ENCODE peak calls at places on chromosomes 3 and 15, in six cellular contexts. One of them, this sample, is unnamed.

GRCh38 chr3:14403636-14404395 is 1.4 kb downstream of the SLC6A6 start:
- DNase-seq in A549: peak; percentile 28
- DNase-seq in K562: peak; percentile 49
- DNase-seq in IMR-90: no peak
- DNase-seq in GM12878: no peak
- DNase-seq in HepG2: peak; percentile 27
- DNase-seq in this sample: no peak

GRCh38 chr3:34780973-34781372 is 858.4 kb upstream of the ARPP21 start:
- DNase-seq in A549: no peak
- DNase-seq in K562: no peak
- DNase-seq in IMR-90: no peak
- DNase-seq in GM12878: no peak
- DNase-seq in HepG2: no peak
- DNase-seq in this sample: no peak

GRCh38 chr3:40458473-40458872 is 1.3 kb downstream of the RPL14 start:
- DNase-seq in A549: no peak
- DNase-seq in K562: no peak
- DNase-seq in IMR-90: no peak
- DNase-seq in GM12878: no peak
- DNase-seq in HepG2: no peak
- DNase-seq in this sample: no peak

GRCh38 chr3:104952587-104952986 is 414.1 kb upstream of the ALCAM start:
- DNase-seq in A549: peak; percentile 78
- DNase-seq in K562: no peak
- DNase-seq in IMR-90: peak; percentile 88
- DNase-seq in GM12878: no peak
- DNase-seq in HepG2: no peak
- DNase-seq in this sample: no peak

GRCh38 chr3:172569128-172570008 is 46.1 kb upstream of the TNFSF10 start:
- DNase-seq in A549: no peak
- DNase-seq in K562: no peak
- DNase-seq in IMR-90: no peak
- DNase-seq in GM12878: no peak
- DNase-seq in HepG2: peak; percentile 21
- DNase-seq in this sample: no peak

GRCh38 chr3:149494022-149494758 is 19.7 kb downstream of the TM4SF4 start:
- DNase-seq in A549: peak; percentile 76
- DNase-seq in K562: peak; percentile 60
- DNase-seq in IMR-90: peak; percentile 76
- DNase-seq in GM12878: no peak
- DNase-seq in HepG2: peak; percentile 64
- DNase-seq in this sample: peak; percentile 73

GRCh38 chr15:33468740-33469139 is 158.0 kb downstream of the RYR3 start:
- DNase-seq in A549: no peak
- DNase-seq in K562: no peak
- DNase-seq in IMR-90: no peak
- DNase-seq in GM12878: no peak
- DNase-seq in HepG2: no peak
- DNase-seq in this sample: no peak

GRCh38 chr3:59374091-59374490 is 324.3 kb upstream of the CFAP20DC start:
- DNase-seq in A549: no peak
- DNase-seq in K562: no peak
- DNase-seq in IMR-90: no peak
- DNase-seq in GM12878: no peak
- DNase-seq in HepG2: no peak
- DNase-seq in this sample: no peak

GRCh38 chr15:45637552-45638033 is 2.8 kb downstream of the SQOR start:
- DNase-seq in A549: peak; percentile 77
- DNase-seq in K562: no peak
- DNase-seq in IMR-90: peak; percentile 98
- DNase-seq in GM12878: peak; percentile 85
- DNase-seq in HepG2: peak; percentile 80
- DNase-seq in this sample: no peak

GRCh38 chr3:196400331-196400730 is 31.9 kb downstream of the UBXN7 start:
- DNase-seq in A549: no peak
- DNase-seq in K562: no peak
- DNase-seq in IMR-90: no peak
- DNase-seq in GM12878: no peak
- DNase-seq in HepG2: no peak
- DNase-seq in this sample: no peak

GRCh38 chr15:51793521-51793920 is 35.9 kb upstream of the TMOD3 start:
- DNase-seq in A549: no peak
- DNase-seq in K562: no peak
- DNase-seq in IMR-90: no peak
- DNase-seq in GM12878: no peak
- DNase-seq in HepG2: no peak
- DNase-seq in this sample: no peak

GRCh38 chr15:80484312-80484981 is 80.3 kb downstream of the ARNT2 start:
- DNase-seq in A549: no peak
- DNase-seq in K562: no peak
- DNase-seq in IMR-90: peak; percentile 87
- DNase-seq in GM12878: no peak
- DNase-seq in HepG2: no peak
- DNase-seq in this sample: no peak

GRCh38 chr3:125694761-125695294 is 99.5 kb upstream of the OSBPL11 start:
- DNase-seq in A549: no peak
- DNase-seq in K562: no peak
- DNase-seq in IMR-90: no peak
- DNase-seq in GM12878: no peak
- DNase-seq in HepG2: peak; percentile 33
- DNase-seq in this sample: no peak

GRCh38 chr3:108088697-108089096 is 2.1 kb downstream of the CD47 start:
- DNase-seq in A549: no peak
- DNase-seq in K562: no peak
- DNase-seq in IMR-90: peak; percentile 16
- DNase-seq in GM12878: peak; percentile 71
- DNase-seq in HepG2: no peak
- DNase-seq in this sample: no peak

DNA sequence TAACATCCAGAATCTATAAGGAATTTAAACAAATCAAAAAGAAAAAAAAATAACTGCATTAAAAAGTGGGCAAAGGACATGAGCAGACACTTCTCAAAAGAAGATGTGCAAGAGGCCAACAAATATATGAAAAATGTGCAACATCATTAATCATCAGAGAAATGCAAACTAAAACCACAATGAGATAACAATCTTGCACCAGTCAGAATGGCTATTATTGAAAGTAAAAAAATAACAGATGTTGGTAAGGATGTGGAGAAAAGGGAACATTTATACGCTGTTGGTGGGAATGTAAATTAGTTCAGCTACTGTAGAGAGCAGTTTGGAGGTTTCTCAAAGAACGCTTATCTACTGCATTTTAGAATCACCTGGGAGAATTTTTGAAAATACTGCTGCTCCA is 186.1 kb downstream of the OTOL1 start:
- DNase-seq in A549: no peak
- DNase-seq in K562: no peak
- DNase-seq in IMR-90: no peak
- DNase-seq in GM12878: no peak
- DNase-seq in HepG2: no peak
- DNase-seq in this sample: no peak
- TF ChIP-seq BHLHE40 in A549: no peak
- TF ChIP-seq BHLHE40 in K562: no peak
- TF ChIP-seq BHLHE40 in IMR-90: no peak
- TF ChIP-seq BHLHE40 in GM12878: no peak
- TF ChIP-seq BHLHE40 in HepG2: no peak
- TF ChIP-seq BHLHE40 in this sample: no peak

DNA sequence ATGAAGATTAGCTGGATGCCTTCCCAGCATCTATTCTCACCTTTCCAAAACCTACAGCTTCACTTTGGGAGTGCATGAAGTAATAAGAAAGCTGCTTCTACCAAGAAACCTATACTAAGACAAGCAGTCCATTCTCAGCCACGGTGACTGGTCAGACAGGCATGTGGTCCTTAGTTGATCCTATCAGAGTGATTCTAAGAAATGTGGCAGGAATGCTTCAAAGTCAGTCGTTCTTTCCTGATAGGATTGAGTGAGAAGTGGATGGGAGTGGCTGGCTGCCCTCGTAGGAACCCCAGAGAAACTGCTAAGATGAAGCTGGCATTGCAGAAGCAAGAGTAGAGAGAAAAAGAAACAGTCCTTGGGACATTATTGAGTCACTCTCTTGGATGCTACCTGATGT is 16.6 kb downstream of the FOXB1 start:
- DNase-seq in A549: no peak
- DNase-seq in K562: no peak
- DNase-seq in IMR-90: no peak
- DNase-seq in GM12878: no peak
- DNase-seq in HepG2: no peak
- DNase-seq in this sample: no peak
- TF ChIP-seq BHLHE40 in A549: no peak
- TF ChIP-seq BHLHE40 in K562: no peak
- TF ChIP-seq BHLHE40 in IMR-90: no peak
- TF ChIP-seq BHLHE40 in GM12878: no peak
- TF ChIP-seq BHLHE40 in HepG2: no peak
- TF ChIP-seq BHLHE40 in this sample: no peak

GRCh38 chr3:15728766-15729165 is 69.0 kb downstream of the ANKRD28 start:
- DNase-seq in A549: no peak
- DNase-seq in K562: no peak
- DNase-seq in IMR-90: no peak
- DNase-seq in GM12878: no peak
- DNase-seq in HepG2: no peak
- DNase-seq in this sample: no peak
- TF ChIP-seq BHLHE40 in A549: no peak
- TF ChIP-seq BHLHE40 in K562: no peak
- TF ChIP-seq BHLHE40 in IMR-90: no peak
- TF ChIP-seq BHLHE40 in GM12878: no peak
- TF ChIP-seq BHLHE40 in HepG2: no peak
- TF ChIP-seq BHLHE40 in this sample: no peak

GRCh38 chr3:115062412-115062956 is 84.6 kb downstream of the ZBTB20 start:
- DNase-seq in A549: no peak
- DNase-seq in K562: no peak
- DNase-seq in IMR-90: peak; percentile 52
- DNase-seq in GM12878: no peak
- DNase-seq in HepG2: no peak
- DNase-seq in this sample: no peak
- TF ChIP-seq BHLHE40 in A549: no peak
- TF ChIP-seq BHLHE40 in K562: no peak
- TF ChIP-seq BHLHE40 in IMR-90: no peak
- TF ChIP-seq BHLHE40 in GM12878: no peak
- TF ChIP-seq BHLHE40 in HepG2: no peak
- TF ChIP-seq BHLHE40 in this sample: no peak

DNA sequence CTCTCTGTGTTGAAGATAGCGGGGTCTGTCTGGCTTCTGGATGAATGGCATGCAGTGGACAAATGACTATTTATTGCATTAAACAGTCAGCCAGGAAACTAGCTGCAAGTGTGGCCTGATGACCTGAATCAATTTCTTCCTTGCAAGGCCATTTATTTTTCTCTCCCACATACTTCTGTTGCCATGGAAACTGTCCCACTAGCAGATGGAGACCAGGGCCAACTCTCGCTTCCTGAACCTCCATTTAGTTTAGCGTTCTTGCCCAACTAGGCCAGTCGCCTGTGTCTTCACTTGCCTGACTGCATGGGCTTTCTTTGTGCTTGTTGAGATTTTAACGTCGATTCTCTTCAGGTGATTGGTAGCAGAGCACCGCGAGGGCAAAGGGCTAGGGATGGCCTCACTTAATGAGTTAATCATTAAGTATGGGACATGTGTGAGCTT is 27.6 kb downstream of the LMCD1 start:
- DNase-seq in A549: peak; percentile 34
- DNase-seq in K562: no peak
- DNase-seq in IMR-90: peak; percentile 73
- DNase-seq in GM12878: no peak
- DNase-seq in HepG2: peak; percentile 59
- DNase-seq in this sample: no peak
- TF ChIP-seq BHLHE40 in A549: no peak
- TF ChIP-seq BHLHE40 in K562: no peak
- TF ChIP-seq BHLHE40 in IMR-90: no peak
- TF ChIP-seq BHLHE40 in GM12878: no peak
- TF ChIP-seq BHLHE40 in HepG2: no peak
- TF ChIP-seq BHLHE40 in this sample: no peak

GRCh38 chr3:152941825-152942224 is 106.9 kb downstream of the P2RY1 start:
- DNase-seq in A549: no peak
- DNase-seq in K562: no peak
- DNase-seq in IMR-90: no peak
- DNase-seq in GM12878: no peak
- DNase-seq in HepG2: no peak
- DNase-seq in this sample: no peak

GRCh38 chr3:152938974-152939636 is 104.2 kb downstream of the P2RY1 start:
- DNase-seq in A549: no peak
- DNase-seq in K562: no peak
- DNase-seq in IMR-90: no peak
- DNase-seq in GM12878: no peak
- DNase-seq in HepG2: no peak
- DNase-seq in this sample: no peak

GRCh38 chr3:152942366-152942765 is 107.4 kb downstream of the P2RY1 start:
- DNase-seq in A549: no peak
- DNase-seq in K562: no peak
- DNase-seq in IMR-90: no peak
- DNase-seq in GM12878: no peak
- DNase-seq in HepG2: no peak
- DNase-seq in this sample: no peak

GRCh38 chr3:152944671-152945070 is 109.7 kb downstream of the P2RY1 start:
- DNase-seq in A549: no peak
- DNase-seq in K562: no peak
- DNase-seq in IMR-90: no peak
- DNase-seq in GM12878: no peak
- DNase-seq in HepG2: no peak
- DNase-seq in this sample: no peak

GRCh38 chr3:152943645-152944044 is 108.7 kb downstream of the P2RY1 start:
- DNase-seq in A549: peak; percentile 7
- DNase-seq in K562: no peak
- DNase-seq in IMR-90: no peak
- DNase-seq in GM12878: no peak
- DNase-seq in HepG2: no peak
- DNase-seq in this sample: no peak
- TF ChIP-seq BHLHE40 in A549: no peak
- TF ChIP-seq BHLHE40 in K562: no peak
- TF ChIP-seq BHLHE40 in IMR-90: no peak
- TF ChIP-seq BHLHE40 in GM12878: no peak
- TF ChIP-seq BHLHE40 in HepG2: no peak
- TF ChIP-seq BHLHE40 in this sample: no peak

GRCh38 chr3:36943601-36944000 is 1.3 kb downstream of the TRANK1 start:
- DNase-seq in A549: no peak
- DNase-seq in K562: no peak
- DNase-seq in IMR-90: no peak
- DNase-seq in GM12878: no peak
- DNase-seq in HepG2: no peak
- DNase-seq in this sample: no peak

GRCh38 chr3:36942632-36943248 is 2.1 kb downstream of the TRANK1 start:
- DNase-seq in A549: no peak
- DNase-seq in K562: no peak
- DNase-seq in IMR-90: no peak
- DNase-seq in GM12878: no peak
- DNase-seq in HepG2: no peak
- DNase-seq in this sample: no peak

GRCh38 chr3:36944012-36944640 is 728 bp downstream of the TRANK1 start:
- DNase-seq in A549: peak; percentile 49
- DNase-seq in K562: no peak
- DNase-seq in IMR-90: peak; percentile 59
- DNase-seq in GM12878: no peak
- DNase-seq in HepG2: no peak
- DNase-seq in this sample: no peak

GRCh38 chr3:36941162-36941561 is 3.7 kb downstream of the TRANK1 start:
- DNase-seq in A549: no peak
- DNase-seq in K562: no peak
- DNase-seq in IMR-90: no peak
- DNase-seq in GM12878: no peak
- DNase-seq in HepG2: no peak
- DNase-seq in this sample: no peak

GRCh38 chr3:36941658-36942057 is 3.2 kb downstream of the TRANK1 start:
- DNase-seq in A549: no peak
- DNase-seq in K562: peak; percentile 36
- DNase-seq in IMR-90: peak; percentile 31
- DNase-seq in GM12878: no peak
- DNase-seq in HepG2: no peak
- DNase-seq in this sample: no peak
- TF ChIP-seq BHLHE40 in A549: no peak
- TF ChIP-seq BHLHE40 in K562: no peak
- TF ChIP-seq BHLHE40 in IMR-90: no peak
- TF ChIP-seq BHLHE40 in GM12878: no peak
- TF ChIP-seq BHLHE40 in HepG2: no peak
- TF ChIP-seq BHLHE40 in this sample: no peak

GRCh38 chr3:46006646-46007045 is 11.0 kb upstream of the FYCO1 start:
- DNase-seq in A549: no peak
- DNase-seq in K562: no peak
- DNase-seq in IMR-90: peak; percentile 79
- DNase-seq in GM12878: no peak
- DNase-seq in HepG2: no peak
- DNase-seq in this sample: no peak
- TF ChIP-seq BHLHE40 in A549: no peak
- TF ChIP-seq BHLHE40 in K562: no peak
- TF ChIP-seq BHLHE40 in IMR-90: no peak
- TF ChIP-seq BHLHE40 in GM12878: no peak
- TF ChIP-seq BHLHE40 in HepG2: no peak
- TF ChIP-seq BHLHE40 in this sample: no peak